ENCODE peak calls at places on chromosomes 6 and 20, in four cellular contexts. One of them, this sample, is unnamed.

GRCh38 chr6:170393807-170394399 is 87.3 kb downstream of the FAM120B start:
- DNase-seq in mammary epithelial cell: peak; percentile 31
- DNase-seq in psoas muscle: no peak
- DNase-seq in brain microvascular endothelial cell: no peak
- DNase-seq in this sample: no peak

GRCh38 chr6:129498950-129499870 is 210.8 kb downstream of the ARHGAP18 start:
- DNase-seq in mammary epithelial cell: peak; percentile 75
- DNase-seq in brain microvascular endothelial cell: peak; percentile 29
- DNase-seq in psoas muscle: no peak
- DNase-seq in this sample: no peak

GRCh38 chr6:147506704-147507114 is 1.8 kb upstream of the SAMD5 start:
- DNase-seq in mammary epithelial cell: peak; percentile 39
- DNase-seq in psoas muscle: peak; percentile 84
- DNase-seq in brain microvascular endothelial cell: peak; percentile 49
- DNase-seq in this sample: peak; percentile 75

GRCh38 chr6:26421259-26422144 is 18.8 kb upstream of the BTN3A3 start:
- DNase-seq in psoas muscle: peak; percentile 74
- DNase-seq in mammary epithelial cell: peak; percentile 83
- DNase-seq in brain microvascular endothelial cell: peak; percentile 94
- DNase-seq in this sample: peak; percentile 48

GRCh38 chr6:40958740-40959139 is 80.3 kb downstream of the UNC5CL start:
- DNase-seq in mammary epithelial cell: no peak
- DNase-seq in psoas muscle: no peak
- DNase-seq in brain microvascular endothelial cell: peak; percentile 4
- DNase-seq in this sample: no peak

GRCh38 chr6:10080561-10080960 is 334.3 kb downstream of the TFAP2A start:
- DNase-seq in brain microvascular endothelial cell: no peak
- DNase-seq in psoas muscle: no peak
- DNase-seq in mammary epithelial cell: no peak
- DNase-seq in this sample: no peak

GRCh38 chr6:32956176-32956575 is 3.3 kb upstream of the HLA-DMA start:
- DNase-seq in mammary epithelial cell: no peak
- DNase-seq in brain microvascular endothelial cell: no peak
- DNase-seq in psoas muscle: no peak
- DNase-seq in this sample: no peak

GRCh38 chr6:14121936-14122344 is 4.4 kb downstream of the CD83 start:
- DNase-seq in mammary epithelial cell: no peak
- DNase-seq in brain microvascular endothelial cell: no peak
- DNase-seq in psoas muscle: no peak
- DNase-seq in this sample: no peak

GRCh38 chr20:37438464-37439222 is 82.4 kb upstream of the NNAT start:
- DNase-seq in psoas muscle: no peak
- DNase-seq in mammary epithelial cell: no peak
- DNase-seq in brain microvascular endothelial cell: no peak
- DNase-seq in this sample: no peak

GRCh38 chr6:132607544-132608233 is 16.4 kb downstream of the TAAR2 start:
- DNase-seq in mammary epithelial cell: no peak
- DNase-seq in psoas muscle: no peak
- DNase-seq in brain microvascular endothelial cell: no peak
- DNase-seq in this sample: no peak

GRCh38 chr6:26445934-26446667 is 5.8 kb downstream of the BTN3A3 start:
- DNase-seq in brain microvascular endothelial cell: no peak
- DNase-seq in mammary epithelial cell: no peak
- DNase-seq in psoas muscle: no peak
- DNase-seq in this sample: no peak

GRCh38 chr6:33875141-33875581 is 71.4 kb upstream of the MLN start:
- DNase-seq in mammary epithelial cell: no peak
- DNase-seq in psoas muscle: peak; percentile 34
- DNase-seq in brain microvascular endothelial cell: no peak
- DNase-seq in this sample: no peak

GRCh38 chr20:32495949-32496348 is 89.2 kb downstream of the NOL4L start:
- DNase-seq in psoas muscle: peak; percentile 31
- DNase-seq in brain microvascular endothelial cell: no peak
- DNase-seq in mammary epithelial cell: no peak
- DNase-seq in this sample: no peak

GRCh38 chr6:37104935-37105781 is 64.8 kb upstream of the PIM1 start:
- DNase-seq in brain microvascular endothelial cell: no peak
- DNase-seq in mammary epithelial cell: no peak
- DNase-seq in psoas muscle: no peak
- DNase-seq in this sample: no peak

GRCh38 chr6:121382467-121383121 is 48.3 kb upstream of the TBC1D32 start:
- DNase-seq in brain microvascular endothelial cell: no peak
- DNase-seq in psoas muscle: no peak
- DNase-seq in mammary epithelial cell: no peak
- DNase-seq in this sample: no peak

GRCh38 chr6:97215157-97215769 is 67.8 kb downstream of the MMS22L start:
- DNase-seq in mammary epithelial cell: peak; percentile 8
- DNase-seq in brain microvascular endothelial cell: peak; percentile 79
- DNase-seq in psoas muscle: no peak
- DNase-seq in this sample: peak; percentile 10

GRCh38 chr6:99099243-99099642 is 151.5 kb upstream of the FBXL4 start:
- DNase-seq in mammary epithelial cell: no peak
- DNase-seq in psoas muscle: no peak
- DNase-seq in brain microvascular endothelial cell: no peak
- DNase-seq in this sample: no peak

GRCh38 chr6:126944512-126944911 is 174.0 kb upstream of the RSPO3 start:
- DNase-seq in mammary epithelial cell: no peak
- DNase-seq in psoas muscle: no peak
- DNase-seq in brain microvascular endothelial cell: no peak
- DNase-seq in this sample: no peak

GRCh38 chr20:32685541-32686529 is 12.1 kb upstream of the C20orf203 start:
- DNase-seq in mammary epithelial cell: no peak
- DNase-seq in brain microvascular endothelial cell: peak; percentile 12
- DNase-seq in psoas muscle: no peak
- DNase-seq in this sample: no peak

GRCh38 chr6:117615981-117616961 is 14.0 kb upstream of the GOPC start:
- DNase-seq in mammary epithelial cell: no peak
- DNase-seq in psoas muscle: no peak
- DNase-seq in brain microvascular endothelial cell: peak; percentile 77
- DNase-seq in this sample: no peak

GRCh38 chr6:89369009-89369408 is 16.5 kb upstream of the UBE2J1 start:
- DNase-seq in brain microvascular endothelial cell: peak; percentile 47
- DNase-seq in psoas muscle: peak; percentile 61
- DNase-seq in mammary epithelial cell: peak; percentile 54
- DNase-seq in this sample: no peak

GRCh38 chr20:58828141-58828540 is 22.6 kb downstream of the GNAS-AS1 start:
- DNase-seq in mammary epithelial cell: no peak
- DNase-seq in psoas muscle: no peak
- DNase-seq in brain microvascular endothelial cell: no peak
- DNase-seq in this sample: no peak

GRCh38 chr6:138865480-138866101 is 69.7 kb downstream of the ECT2L start:
- DNase-seq in psoas muscle: no peak
- DNase-seq in mammary epithelial cell: no peak
- DNase-seq in brain microvascular endothelial cell: no peak
- DNase-seq in this sample: no peak

GRCh38 chr6:21201181-21201580 is 392.4 kb upstream of the SOX4 start:
- DNase-seq in mammary epithelial cell: no peak
- DNase-seq in psoas muscle: no peak
- DNase-seq in brain microvascular endothelial cell: no peak
- DNase-seq in this sample: no peak

GRCh38 chr6:43491750-43492661 is 14.6 kb downstream of the TJAP1 start:
- DNase-seq in brain microvascular endothelial cell: peak; percentile 59
- DNase-seq in psoas muscle: peak; percentile 95
- DNase-seq in mammary epithelial cell: peak; percentile 68
- DNase-seq in this sample: no peak

GRCh38 chr20:60091284-60091683 is 133.1 kb downstream of the CDH26 start:
- DNase-seq in mammary epithelial cell: no peak
- DNase-seq in brain microvascular endothelial cell: no peak
- DNase-seq in psoas muscle: no peak
- DNase-seq in this sample: no peak

GRCh38 chr6:159693894-159694545 is 979 bp upstream of the SOD2 start:
- DNase-seq in mammary epithelial cell: no peak
- DNase-seq in psoas muscle: no peak
- DNase-seq in brain microvascular endothelial cell: no peak
- DNase-seq in this sample: no peak

GRCh38 chr6:34131326-34132081 is 14.4 kb downstream of the GRM4 start:
- DNase-seq in brain microvascular endothelial cell: no peak
- DNase-seq in mammary epithelial cell: no peak
- DNase-seq in psoas muscle: no peak
- DNase-seq in this sample: no peak

GRCh38 chr6:99905209-99906106 is 88.6 kb downstream of the MCHR2 start:
- DNase-seq in psoas muscle: no peak
- DNase-seq in brain microvascular endothelial cell: peak; percentile 43
- DNase-seq in mammary epithelial cell: peak; percentile 50
- DNase-seq in this sample: no peak

GRCh38 chr6:105941616-105942412 is 144.3 kb upstream of the PRDM1 start:
- DNase-seq in brain microvascular endothelial cell: no peak
- DNase-seq in psoas muscle: no peak
- DNase-seq in mammary epithelial cell: peak; percentile 12
- DNase-seq in this sample: no peak

GRCh38 chr6:136506124-136506799 is 44.0 kb downstream of the MAP7 start:
- DNase-seq in psoas muscle: no peak
- DNase-seq in brain microvascular endothelial cell: no peak
- DNase-seq in mammary epithelial cell: no peak
- DNase-seq in this sample: no peak

GRCh38 chr20:15986690-15987089 is 586.6 kb downstream of the KIF16B start:
- DNase-seq in brain microvascular endothelial cell: no peak
- DNase-seq in mammary epithelial cell: no peak
- DNase-seq in psoas muscle: no peak
- DNase-seq in this sample: no peak

GRCh38 chr6:291148-291696 is 1.1 kb upstream of the DUSP22 start:
- DNase-seq in brain microvascular endothelial cell: peak; percentile 24
- DNase-seq in mammary epithelial cell: peak; percentile 30
- DNase-seq in psoas muscle: no peak
- DNase-seq in this sample: no peak

DNA sequence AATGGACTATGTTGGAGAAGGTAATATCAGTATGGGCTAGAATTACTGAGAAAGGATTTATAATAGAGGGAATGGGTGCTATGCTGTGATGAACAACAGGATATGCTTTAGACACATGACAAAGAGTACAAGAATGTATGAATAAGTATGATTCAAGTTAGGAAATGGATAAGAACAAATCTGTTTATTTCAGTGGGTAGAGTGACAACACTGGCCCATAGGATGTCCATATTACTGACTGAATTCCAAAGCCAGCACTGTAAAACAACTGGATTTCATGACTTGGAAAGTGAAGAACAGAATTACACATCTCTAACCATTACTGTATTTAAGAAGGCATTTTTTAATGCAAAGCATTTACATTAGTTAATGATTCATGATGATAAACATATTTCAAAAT is 35.9 kb downstream of the EPM2A start:
- DNase-seq in brain microvascular endothelial cell: peak; percentile 69
- DNase-seq in psoas muscle: no peak
- DNase-seq in mammary epithelial cell: peak; percentile 60
- DNase-seq in this sample: no peak
- TF ChIP-seq CTCF in brain microvascular endothelial cell: no peak
- TF ChIP-seq CTCF in psoas muscle: no peak
- TF ChIP-seq CTCF in mammary epithelial cell: no peak
- TF ChIP-seq CTCF in this sample: no peak

DNA sequence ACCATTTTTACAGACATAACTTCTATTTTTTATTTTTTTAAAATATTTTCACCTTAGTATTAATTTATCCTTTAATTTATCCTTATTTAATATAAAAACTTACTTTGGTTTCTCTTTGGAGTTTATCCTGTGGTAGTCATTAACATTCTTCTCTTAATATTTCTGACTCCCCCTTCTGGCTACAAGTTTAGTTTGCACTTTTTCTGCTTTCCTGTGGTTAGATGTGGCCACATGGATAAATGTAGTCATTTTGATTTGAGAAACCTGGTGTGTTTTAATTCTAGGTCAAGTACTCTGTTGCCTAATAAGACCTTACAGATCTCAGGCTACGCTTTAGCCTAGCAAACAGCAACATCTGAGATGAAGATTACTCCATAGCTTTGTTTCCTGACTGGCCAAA is 1187.5 kb downstream of the HACE1 start:
- DNase-seq in brain microvascular endothelial cell: peak; percentile 3
- DNase-seq in mammary epithelial cell: peak; percentile 0
- DNase-seq in psoas muscle: no peak
- DNase-seq in this sample: no peak
- TF ChIP-seq CTCF in brain microvascular endothelial cell: peak; percentile 10
- TF ChIP-seq CTCF in mammary epithelial cell: peak; percentile 19
- TF ChIP-seq CTCF in psoas muscle: no peak
- TF ChIP-seq CTCF in this sample: peak; percentile 45

GRCh38 chr20:63441777-63442493 is 30.5 kb downstream of the KCNQ2 start:
- DNase-seq in mammary epithelial cell: peak; percentile 29
- DNase-seq in brain microvascular endothelial cell: peak; percentile 34
- DNase-seq in psoas muscle: peak; percentile 71
- DNase-seq in this sample: peak; percentile 44
- TF ChIP-seq CTCF in mammary epithelial cell: peak; percentile 74
- TF ChIP-seq CTCF in brain microvascular endothelial cell: peak; percentile 39
- TF ChIP-seq CTCF in psoas muscle: peak; percentile 31
- TF ChIP-seq CTCF in this sample: peak; percentile 37

GRCh38 chr6:140052757-140053729 is 678.6 kb upstream of the CITED2 start:
- DNase-seq in brain microvascular endothelial cell: peak; percentile 51
- DNase-seq in psoas muscle: peak; percentile 23
- DNase-seq in mammary epithelial cell: peak; percentile 8
- DNase-seq in this sample: no peak
- TF ChIP-seq CTCF in brain microvascular endothelial cell: peak; percentile 54
- TF ChIP-seq CTCF in psoas muscle: no peak
- TF ChIP-seq CTCF in mammary epithelial cell: peak; percentile 57
- TF ChIP-seq CTCF in this sample: peak; percentile 43

DNA sequence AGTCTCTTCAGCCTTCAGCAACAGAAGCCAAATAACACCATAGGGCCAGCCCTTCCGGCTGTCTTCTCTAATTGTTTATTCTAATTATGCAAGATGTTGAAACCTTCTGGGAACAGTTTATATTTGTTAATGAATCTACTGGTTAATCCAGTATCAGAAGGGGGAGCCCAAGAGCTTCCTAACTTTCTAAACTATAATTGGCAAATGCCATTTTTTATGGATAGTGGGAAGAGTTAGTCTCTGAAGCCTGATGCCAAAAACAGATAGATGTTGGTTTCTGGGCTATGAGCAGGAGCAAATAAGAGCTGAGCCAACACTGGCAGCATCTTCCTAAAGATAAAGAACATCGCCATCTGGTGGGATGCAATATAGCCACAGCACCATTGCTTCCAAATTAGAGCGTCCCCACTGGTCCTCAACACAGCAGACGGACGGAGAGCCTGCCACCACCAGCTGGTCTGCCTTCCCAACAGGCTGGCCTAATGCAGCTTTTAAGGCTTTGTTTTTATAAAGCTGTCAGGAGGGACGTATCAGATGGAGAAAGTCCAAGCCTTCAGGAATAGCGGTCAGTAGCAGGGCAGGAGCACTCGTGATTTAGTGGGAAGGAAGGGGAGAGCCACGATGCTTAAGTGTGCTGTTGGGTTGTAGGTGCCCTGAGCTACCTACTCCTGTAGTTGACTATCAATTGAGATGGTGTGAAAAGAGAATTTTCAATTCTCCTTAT is 118.8 kb downstream of the RALGAPA2 start:
- DNase-seq in brain microvascular endothelial cell: peak; percentile 51
- DNase-seq in mammary epithelial cell: peak; percentile 25
- DNase-seq in psoas muscle: no peak
- DNase-seq in this sample: no peak
- TF ChIP-seq CTCF in brain microvascular endothelial cell: peak; percentile 76
- TF ChIP-seq CTCF in mammary epithelial cell: peak; percentile 57
- TF ChIP-seq CTCF in psoas muscle: no peak
- TF ChIP-seq CTCF in this sample: peak; percentile 45

GRCh38 chr20:44056010-44056698 is 130.8 kb downstream of the JPH2 start:
- DNase-seq in brain microvascular endothelial cell: peak; percentile 23
- DNase-seq in mammary epithelial cell: no peak
- DNase-seq in psoas muscle: no peak
- DNase-seq in this sample: peak; percentile 12
- TF ChIP-seq CTCF in brain microvascular endothelial cell: peak; percentile 75
- TF ChIP-seq CTCF in mammary epithelial cell: peak; percentile 41
- TF ChIP-seq CTCF in psoas muscle: peak; percentile 52
- TF ChIP-seq CTCF in this sample: peak; percentile 65

GRCh38 chr6:39553029-39553428 is 172.2 kb downstream of the KIF6 start:
- DNase-seq in mammary epithelial cell: no peak
- DNase-seq in psoas muscle: no peak
- DNase-seq in brain microvascular endothelial cell: peak; percentile 37
- DNase-seq in this sample: no peak
- TF ChIP-seq CTCF in mammary epithelial cell: no peak
- TF ChIP-seq CTCF in psoas muscle: no peak
- TF ChIP-seq CTCF in brain microvascular endothelial cell: no peak
- TF ChIP-seq CTCF in this sample: no peak

GRCh38 chr20:4233520-4233919 is 218.2 kb upstream of the RNF24 start:
- DNase-seq in psoas muscle: no peak
- DNase-seq in mammary epithelial cell: no peak
- DNase-seq in brain microvascular endothelial cell: no peak
- DNase-seq in this sample: no peak
- TF ChIP-seq CTCF in psoas muscle: no peak
- TF ChIP-seq CTCF in mammary epithelial cell: peak; percentile 26
- TF ChIP-seq CTCF in brain microvascular endothelial cell: peak; percentile 36
- TF ChIP-seq CTCF in this sample: no peak